ENCODE peak calls at places on chromosomes 16 and 17, in five cellular contexts. M, U, Q, X and O are unnamed samples.

GRCh38 chr16:11052080-11052808 is 107.9 kb downstream of the CLEC16A start:
- DNase-seq in M (peak; percentile 18), X (no peak), Q (no peak), U (no peak), O (no peak)

GRCh38 chr16:48612621-48613020 is 2.6 kb upstream of the N4BP1 start:
- DNase-seq in X (no peak), Q (no peak), U (peak; percentile 1), M (no peak), O (no peak)

GRCh38 chr16:31181102-31181830 is 1.3 kb downstream of the FUS start:
- DNase-seq in M (peak; percentile 29), Q (peak; percentile 38), X (peak; percentile 29), U (peak; percentile 28), O (peak; percentile 43)

GRCh38 chr17:17859909-17860760 is 23.3 kb upstream of the SREBF1 start:
- DNase-seq in U (peak; percentile 81), M (peak; percentile 57), Q (peak; percentile 69), X (peak; percentile 59), O (no peak)

GRCh38 chr17:39097537-39097936 is 53.9 kb downstream of the PLXDC1 start:
- DNase-seq in X (no peak), M (no peak), U (no peak), Q (no peak), O (no peak)

GRCh38 chr17:15123593-15124590 is 141.2 kb downstream of the PMP22 start:
- DNase-seq in U (no peak), X (no peak), Q (no peak), M (peak; percentile 62), O (no peak)

GRCh38 chr17:50459081-50459676 is 9.5 kb downstream of the CHAD start:
- DNase-seq in U (no peak), Q (no peak), X (no peak), M (peak; percentile 12), O (no peak)

GRCh38 chr17:6536566-6537065 is 19.7 kb downstream of the PITPNM3 start:
- DNase-seq in X (no peak), U (peak; percentile 9), Q (no peak), M (no peak), O (no peak)

GRCh38 chr17:79931517-79932309 is 92.5 kb upstream of the CBX4 start:
- DNase-seq in X (no peak), U (no peak), Q (no peak), M (no peak), O (no peak)

GRCh38 chr16:56041556-56042140 is 149.6 kb upstream of the GNAO1 start:
- DNase-seq in Q (no peak), U (no peak), M (no peak), X (no peak), O (no peak)

GRCh38 chr17:21019976-21020575 is 22.7 kb downstream of the USP22 start:
- DNase-seq in Q (no peak), M (no peak), U (peak; percentile 55), X (no peak), O (no peak)

GRCh38 chr17:31487648-31488263 is 96.3 kb downstream of the RAB11FIP4 start:
- DNase-seq in M (no peak), U (peak; percentile 97), X (no peak), Q (peak; percentile 81), O (peak; percentile 99)

GRCh38 chr16:77722315-77723107 is at the start of gene NUDT7:
- DNase-seq in M (peak; percentile 97), U (peak; percentile 100), Q (peak; percentile 100), X (peak; percentile 97), O (peak; percentile 100)

GRCh38 chr16:1745181-1745899 is 26.0 kb downstream of the NME3 start:
- DNase-seq in X (no peak), Q (no peak), M (no peak), U (no peak), O (no peak)

GRCh38 chr17:28416703-28417311 is 10.8 kb upstream of the SLC46A1 start:
- DNase-seq in U (peak; percentile 70), Q (no peak), X (peak; percentile 61), M (peak; percentile 63), O (no peak)

GRCh38 chr16:143047-143446 is 4.6 kb upstream of the NPRL3 start:
- DNase-seq in Q (no peak), X (no peak), M (no peak), U (no peak), O (no peak)

GRCh38 chr17:80191720-80192265 is 22.0 kb downstream of the CARD14 start:
- DNase-seq in M (no peak), Q (peak; percentile 40), U (no peak), X (no peak), O (no peak)

GRCh38 chr16:20747030-20747816 is 5.6 kb upstream of the THUMPD1 start:
- DNase-seq in Q (no peak), X (peak; percentile 69), U (no peak), M (no peak), O (no peak)

GRCh38 chr16:69241911-69242310 is 54.9 kb downstream of the SNTB2 start:
- DNase-seq in M (peak; percentile 36), U (no peak), Q (no peak), X (no peak), O (no peak)

GRCh38 chr17:82116246-82116645 is 18.2 kb upstream of the FASN start:
- DNase-seq in M (no peak), X (no peak), Q (no peak), U (no peak), O (no peak)

GRCh38 chr17:16480995-16481394 is 11.0 kb downstream of the LRRC75A start:
- DNase-seq in X (no peak), Q (no peak), U (peak; percentile 52), M (no peak), O (peak; percentile 46)

GRCh38 chr17:40909755-40910154 is 24.7 kb upstream of the KRT20 start:
- DNase-seq in Q (no peak), X (no peak), M (peak; percentile 84), U (no peak), O (no peak)

GRCh38 chr16:29915590-29916247 is 10.3 kb downstream of the KCTD13 start:
- DNase-seq in M (no peak), U (no peak), Q (no peak), X (peak; percentile 69), O (no peak)

GRCh38 chr16:5412721-5413120 is 315.1 kb upstream of the EEF2KMT start:
- DNase-seq in X (no peak), Q (no peak), U (no peak), M (no peak), O (no peak)

GRCh38 chr17:83199500-83200201 is 120.2 kb downstream of the METRNL start:
- DNase-seq in U (peak; percentile 51), M (no peak), X (no peak), Q (peak; percentile 53), O (no peak)

GRCh38 chr17:4899341-4900230 is at the start of gene C17orf107:
- DNase-seq in X (peak; percentile 76), M (peak; percentile 72), U (peak; percentile 91), Q (peak; percentile 78), O (peak; percentile 83)

GRCh38 chr17:53628011-53628410 is 194.7 kb upstream of the KIF2B start:
- DNase-seq in M (peak; percentile 70), Q (no peak), X (no peak), U (no peak), O (no peak)

GRCh38 chr17:76141212-76142043 is at the start of gene FOXJ1:
- DNase-seq in M (peak; percentile 72), U (peak; percentile 92), X (peak; percentile 95), Q (peak; percentile 89), O (peak; percentile 90)
- TF ChIP-seq CTCF in M (no peak), U (no peak), X (no peak), Q (no peak), O (no peak)

GRCh38 chr16:86492267-86492960 is 17.9 kb upstream of the FOXF1 start:
- DNase-seq in M (no peak), U (no peak), X (no peak), Q (no peak), O (no peak)

GRCh38 chr16:86495357-86495701 is 15.0 kb upstream of the FOXF1 start:
- DNase-seq in X (no peak), Q (no peak), M (no peak), U (no peak), O (no peak)

GRCh38 chr16:86494565-86495356 is 15.6 kb upstream of the FOXF1 start:
- DNase-seq in X (no peak), U (no peak), Q (no peak), M (no peak), O (no peak)

GRCh38 chr16:86492961-86493639 is 17.2 kb upstream of the FOXF1 start:
- DNase-seq in Q (no peak), U (no peak), M (no peak), X (no peak), O (no peak)

GRCh38 chr16:86494039-86494564 is 16.2 kb upstream of the FOXF1 start:
- DNase-seq in X (no peak), M (no peak), U (no peak), Q (no peak), O (no peak)
- H3K27me3 ChIP-seq in X (peaks cover 88% of the 10 kb centered on the region), M (no peaks in the 10 kb centered on the region), U (peaks cover 10% of the 10 kb centered on the region), Q (peaks cover 96% of the 10 kb centered on the region), O (no peaks in the 10 kb centered on the region)

GRCh38 chr16:52066951-52067350 is 480.0 kb downstream of the TOX3 start:
- DNase-seq in X (no peak), Q (no peak), U (no peak), M (no peak), O (no peak)

GRCh38 chr16:52071101-52071500 is 475.8 kb downstream of the TOX3 start:
- DNase-seq in Q (no peak), X (no peak), U (no peak), M (no peak), O (no peak)

GRCh38 chr16:52068447-52069074 is 478.4 kb downstream of the TOX3 start:
- DNase-seq in Q (no peak), M (peak; percentile 20), X (no peak), U (peak; percentile 35), O (no peak)

GRCh38 chr16:52070341-52071057 is 476.4 kb downstream of the TOX3 start:
- DNase-seq in U (no peak), Q (no peak), M (no peak), X (no peak), O (no peak)

GRCh38 chr16:52069866-52070265 is 477.1 kb downstream of the TOX3 start:
- DNase-seq in X (no peak), M (peak; percentile 15), Q (no peak), U (no peak), O (no peak)
- TF ChIP-seq CTCF in X (no peak), M (peak; percentile 10), Q (peak; percentile 42), U (peak; percentile 28), O (no peak)

GRCh38 chr16:59341368-59341767 is 607.3 kb upstream of the GOT2 start:
- DNase-seq in Q (no peak), U (no peak), X (no peak), M (no peak), O (no peak)
- H3K27me3 ChIP-seq in Q (peaks cover 5% of the 10 kb centered on the region), U (no peaks in the 10 kb centered on the region), X (no peaks in the 10 kb centered on the region), M (no peaks in the 10 kb centered on the region), O (no peaks in the 10 kb centered on the region)

DNA sequence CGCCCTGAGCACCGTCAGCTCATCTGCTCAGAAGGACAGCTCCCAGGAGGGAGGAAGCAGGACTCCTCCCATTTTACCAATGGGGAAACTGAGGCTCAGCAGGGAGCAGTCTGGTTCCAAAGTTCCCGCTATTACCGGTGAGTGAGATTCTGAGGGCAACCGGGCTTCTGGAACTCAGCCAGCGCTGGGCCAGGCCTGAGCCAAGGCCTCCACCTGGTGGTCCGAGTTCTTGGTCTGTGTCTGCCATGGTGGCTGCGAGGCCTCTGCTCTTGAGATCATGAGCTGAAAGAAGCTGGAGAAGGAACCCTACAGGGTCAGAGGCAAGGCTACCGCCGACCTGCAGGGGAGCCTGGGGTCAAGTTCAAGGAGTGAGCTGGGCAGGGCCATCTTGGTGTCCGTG is 110.8 kb upstream of the GSE1 start:
- DNase-seq in U (no peak), M (no peak), Q (no peak), X (no peak), O (no peak)
- TF ChIP-seq CTCF in U (no peak), M (no peak), Q (no peak), X (no peak), O (no peak)